ENCODE peak calls at places on chromosomes 11 and 22, in four cellular contexts. O, M, F and Q are unnamed samples.

GRCh38 chr22:27654536-27655445 is 146.8 kb downstream of the MN1 start:
- DNase-seq in M (no peak), O (peak), F (no peak), Q (no peak)

GRCh38 chr22:25655536-25655935 is 86.5 kb upstream of the MYO18B start:
- DNase-seq in M (no peak), F (no peak), O (no peak), Q (no peak)

GRCh38 chr11:10412266-10412665 is 42.8 kb upstream of the AMPD3 start:
- DNase-seq in M (no peak), F (no peak), O (no peak), Q (no peak)

GRCh38 chr11:132402056-132402684 is 1031.8 kb downstream of the NTM start:
- DNase-seq in O (peak), M (peak), F (no peak), Q (no peak)

GRCh38 chr22:20159088-20159487 is 8.2 kb upstream of the CCDC188 start:
- DNase-seq in O (peak), M (no peak), F (peak), Q (no peak)

GRCh38 chr22:38415561-38416321 is 39.3 kb downstream of the KCNJ4 start:
- DNase-seq in F (no peak), M (no peak), O (peak), Q (no peak)

GRCh38 chr11:20669833-20670684 is 673 bp downstream of the NELL1 start:
- DNase-seq in M (no peak), O (peak), F (no peak), Q (no peak)

GRCh38 chr11:59158206-59159068 is 13.5 kb upstream of the DTX4 start:
- DNase-seq in M (no peak), O (peak), F (peak), Q (peak)

GRCh38 chr11:14907411-14908213 is 15.6 kb upstream of the CYP2R1 start:
- DNase-seq in O (peak), F (peak), M (no peak), Q (peak)

GRCh38 chr11:106088896-106089295 is 11.4 kb downstream of the AASDHPPT start:
- DNase-seq in F (no peak), O (no peak), M (no peak), Q (no peak)

GRCh38 chr11:37973926-37974325 is 1375.9 kb upstream of the RAG2 start:
- DNase-seq in F (no peak), O (no peak), M (no peak), Q (no peak)

GRCh38 chr22:28938286-28938833 is 55.0 kb downstream of the ZNRF3 start:
- DNase-seq in F (no peak), M (no peak), O (no peak), Q (no peak)

GRCh38 chr11:93700830-93701229 is 39.3 kb downstream of the CEP295 start:
- DNase-seq in F (no peak), M (no peak), O (no peak), Q (no peak)

GRCh38 chr22:30782613-30783012 is 87.9 kb downstream of the OSBP2 start:
- DNase-seq in F (no peak), O (no peak), M (no peak), Q (peak)

GRCh38 chr11:45180888-45181594 is 34.6 kb downstream of the PRDM11 start:
- DNase-seq in F (peak), M (no peak), O (no peak), Q (no peak)

GRCh38 chr11:10329935-10330334 is 25.1 kb downstream of the ADM start:
- DNase-seq in M (no peak), F (no peak), O (no peak), Q (no peak)

GRCh38 chr11:118224512-118225180 is at the start of gene JAML:
- DNase-seq in M (no peak), O (no peak), F (no peak), Q (no peak)

GRCh38 chr11:11125618-11126017 is 227.4 kb downstream of the CSNK2A3 start:
- DNase-seq in O (no peak), F (no peak), M (no peak), Q (no peak)

GRCh38 chr11:14411818-14412217 is 52.8 kb upstream of the RRAS2 start:
- DNase-seq in M (no peak), F (no peak), O (no peak), Q (no peak)

GRCh38 chr11:443542-444199 is 1.9 kb upstream of the ANO9 start:
- DNase-seq in F (no peak), M (no peak), O (no peak), Q (no peak)

GRCh38 chr22:44368611-44369010 is 55.9 kb upstream of the SHISAL1 start:
- DNase-seq in F (no peak), O (no peak), M (no peak), Q (no peak)

GRCh38 chr22:28817919-28818859 is 17.8 kb upstream of the XBP1 start:
- DNase-seq in F (no peak), O (no peak), M (no peak), Q (peak)

GRCh38 chr11:44931466-44931865 is 19.2 kb downstream of the TP53I11 start:
- DNase-seq in O (no peak), F (no peak), M (no peak), Q (no peak)

GRCh38 chr11:17538054-17538453 is 6.2 kb downstream of the USH1C start:
- DNase-seq in F (no peak), M (no peak), O (no peak), Q (no peak)

GRCh38 chr11:56876621-56877312 is 111.9 kb upstream of the OR5AK2 start:
- DNase-seq in M (no peak), F (no peak), O (no peak), Q (no peak)

GRCh38 chr11:115051938-115052590 is 373.7 kb downstream of the NXPE2 start:
- DNase-seq in O (no peak), M (no peak), F (no peak), Q (no peak)

GRCh38 chr11:47607380-47607779 is 13.2 kb upstream of the C1QTNF4 start:
- DNase-seq in M (no peak), O (no peak), F (no peak), Q (no peak)

GRCh38 chr22:30868663-30869385 is 99.8 kb downstream of the MORC2 start:
- DNase-seq in M (no peak), F (peak), O (no peak), Q (no peak)

GRCh38 chr11:123653405-123653996 is 923 bp downstream of the SCN3B start:
- DNase-seq in F (no peak), O (no peak), M (no peak), Q (no peak)

GRCh38 chr11:11966826-11967668 is 41.4 kb downstream of the DKK3 start:
- DNase-seq in O (peak), M (no peak), F (peak), Q (peak)

GRCh38 chr11:61999141-61999975 is 31.9 kb upstream of the FTH1 start:
- DNase-seq in O (no peak), F (no peak), M (no peak), Q (peak)

GRCh38 chr22:40040927-40041326 is 46.2 kb downstream of the FAM83F start:
- DNase-seq in O (no peak), M (no peak), F (peak), Q (no peak)

GRCh38 chr11:128627666-128628342 is 40.4 kb upstream of the ETS1 start:
- DNase-seq in M (no peak), O (no peak), F (no peak), Q (no peak)

GRCh38 chr22:35622132-35622913 is 5.2 kb upstream of the MB start:
- DNase-seq in M (no peak), F (no peak), O (peak), Q (no peak)

GRCh38 chr11:43518407-43519165 is 159.9 kb downstream of the TTC17 start:
- DNase-seq in F (no peak), O (no peak), M (no peak), Q (no peak)

GRCh38 chr11:43516316-43516820 is 157.6 kb downstream of the TTC17 start:
- DNase-seq in M (no peak), O (peak), F (no peak), Q (no peak)

GRCh38 chr11:43517518-43517917 is 158.8 kb downstream of the TTC17 start:
- DNase-seq in M (no peak), F (no peak), O (no peak), Q (no peak)

GRCh38 chr11:43511959-43512358 is 153.2 kb downstream of the TTC17 start:
- DNase-seq in O (no peak), F (no peak), M (no peak), Q (no peak)

DNA sequence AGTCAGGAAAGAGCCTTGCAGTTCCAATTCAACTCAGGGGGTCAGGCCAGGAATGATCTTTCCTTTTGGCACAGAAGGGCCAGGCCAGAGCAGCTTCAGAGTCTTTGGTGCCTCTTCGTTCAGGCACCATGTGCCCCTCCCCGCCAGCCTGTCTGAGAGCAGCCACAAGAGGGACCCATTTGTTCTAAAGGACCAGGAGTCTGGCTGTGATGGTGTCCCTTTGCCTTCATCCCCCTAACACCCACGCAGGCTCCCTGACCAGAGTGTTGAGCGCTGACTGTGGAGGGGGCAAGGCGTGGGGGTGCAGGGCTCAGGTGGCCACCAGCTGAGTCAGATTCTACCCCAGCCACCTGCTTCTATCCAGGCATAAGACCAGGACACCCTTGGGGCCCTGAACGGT is 156.4 kb downstream of the TTC17 start:
- DNase-seq in F (peak), O (peak), M (no peak), Q (peak)
- TF ChIP-seq MAX in F (no peak), O (no peak), M (no peak), Q (no peak)

GRCh38 chr11:65491614-65492386 is 7.0 kb upstream of the MALAT1 start:
- DNase-seq in O (peak), F (peak), M (no peak), Q (no peak)
- TF ChIP-seq ETV6 in O (no peak), F (no peak), M (no peak), Q (no peak)

DNA sequence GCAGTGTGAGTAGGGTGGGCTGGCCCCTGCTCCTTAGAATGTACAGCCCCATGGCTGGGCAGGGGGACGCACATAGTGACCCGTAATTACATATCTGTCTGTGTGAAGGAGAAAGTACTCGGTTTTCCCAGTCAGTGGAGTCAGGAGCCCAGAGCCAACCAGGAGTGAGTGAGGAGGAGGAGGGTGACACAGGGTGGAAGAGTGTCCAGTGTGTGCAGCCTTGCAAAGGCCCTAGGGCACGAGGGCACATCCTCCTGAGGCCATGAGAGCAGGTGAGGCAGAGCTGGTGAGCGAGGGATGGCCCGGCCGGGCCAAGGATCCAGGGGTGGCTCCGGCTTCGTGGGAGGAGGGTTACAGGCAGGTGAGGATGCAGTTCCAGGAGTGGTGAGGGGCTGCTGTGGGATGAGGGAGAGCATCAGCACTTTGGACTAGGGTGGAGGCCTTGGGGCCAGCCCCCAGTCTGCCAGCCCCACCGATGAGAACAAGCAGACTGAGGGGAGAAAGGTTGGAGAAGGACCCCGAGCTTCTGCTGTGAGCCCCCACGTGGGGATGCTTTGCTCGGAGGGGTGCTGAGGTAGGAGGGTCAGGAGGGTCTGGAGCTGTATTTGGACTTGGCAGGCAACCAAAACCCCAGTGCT is 91.7 kb downstream of the CDKN1C start:
- DNase-seq in F (no peak), M (no peak), O (peak), Q (no peak)
- TF ChIP-seq CREM in F (no peak), M (no peak), O (no peak), Q (no peak)

DNA sequence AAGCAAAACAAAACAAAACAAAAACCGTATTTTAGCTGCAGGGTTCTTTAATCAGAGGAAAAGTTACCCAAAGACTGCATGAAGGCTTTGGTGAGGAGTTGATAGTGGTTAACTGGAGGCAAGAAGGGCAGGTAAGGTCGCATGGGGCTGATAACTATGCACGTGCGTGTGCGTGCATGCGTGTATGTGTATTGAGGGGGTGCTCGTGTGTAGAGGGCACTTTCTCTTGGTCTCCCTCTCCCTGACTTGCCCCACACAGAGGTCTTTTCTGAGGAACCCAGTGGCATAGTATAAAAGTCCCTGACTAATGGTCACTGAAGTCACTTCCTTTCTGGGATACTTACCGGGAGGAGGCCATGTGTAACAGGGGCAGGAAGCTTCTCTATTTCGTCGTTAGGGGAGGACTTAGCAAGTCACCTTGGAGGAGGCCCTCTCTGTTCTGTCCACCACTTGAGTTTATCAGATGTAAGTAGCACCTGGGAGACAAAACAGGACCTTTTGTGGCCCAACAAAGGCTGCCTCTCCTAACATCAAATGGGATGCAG is 20.1 kb upstream of the FCHSD2 start:
- DNase-seq in F (no peak), M (no peak), O (no peak), Q (no peak)
- TF ChIP-seq MAX in F (peak), M (no peak), O (no peak), Q (no peak)

GRCh38 chr22:49790912-49791311 is 36.8 kb downstream of the BRD1 start:
- DNase-seq in F (no peak), O (no peak), M (no peak), Q (no peak)

GRCh38 chr22:49787861-49788260 is 39.8 kb downstream of the BRD1 start:
- DNase-seq in F (no peak), M (no peak), O (no peak), Q (no peak)

GRCh38 chr22:49789289-49790141 is 38.2 kb downstream of the BRD1 start:
- DNase-seq in M (no peak), O (no peak), F (no peak), Q (peak)

GRCh38 chr22:49786976-49787843 is 40.5 kb downstream of the BRD1 start:
- DNase-seq in O (no peak), M (no peak), F (no peak), Q (no peak)

GRCh38 chr22:49788492-49788891 is 39.2 kb downstream of the BRD1 start:
- DNase-seq in F (no peak), M (no peak), O (no peak), Q (no peak)
- TF ChIP-seq ETV6 in F (no peak), M (no peak), O (no peak), Q (no peak)

GRCh38 chr11:121253951-121254350 is 38.6 kb upstream of the SC5D start:
- DNase-seq in M (no peak), O (no peak), F (no peak), Q (no peak)
- TF ChIP-seq CREM in M (no peak), O (no peak), F (no peak), Q (no peak)

GRCh38 chr11:33980896-33981295 is 70.6 kb upstream of the CAPRIN1 start:
- DNase-seq in M (no peak), O (no peak), F (no peak), Q (no peak)

GRCh38 chr11:33978376-33978775 is 73.2 kb upstream of the CAPRIN1 start:
- DNase-seq in O (no peak), M (no peak), F (no peak), Q (no peak)

GRCh38 chr11:33977676-33978075 is 73.9 kb upstream of the CAPRIN1 start:
- DNase-seq in M (no peak), O (no peak), F (no peak), Q (no peak)

GRCh38 chr11:33970984-33971466 is 79.1 kb upstream of the LMO2 start:
- DNase-seq in O (peak), M (no peak), F (peak), Q (peak)

DNA sequence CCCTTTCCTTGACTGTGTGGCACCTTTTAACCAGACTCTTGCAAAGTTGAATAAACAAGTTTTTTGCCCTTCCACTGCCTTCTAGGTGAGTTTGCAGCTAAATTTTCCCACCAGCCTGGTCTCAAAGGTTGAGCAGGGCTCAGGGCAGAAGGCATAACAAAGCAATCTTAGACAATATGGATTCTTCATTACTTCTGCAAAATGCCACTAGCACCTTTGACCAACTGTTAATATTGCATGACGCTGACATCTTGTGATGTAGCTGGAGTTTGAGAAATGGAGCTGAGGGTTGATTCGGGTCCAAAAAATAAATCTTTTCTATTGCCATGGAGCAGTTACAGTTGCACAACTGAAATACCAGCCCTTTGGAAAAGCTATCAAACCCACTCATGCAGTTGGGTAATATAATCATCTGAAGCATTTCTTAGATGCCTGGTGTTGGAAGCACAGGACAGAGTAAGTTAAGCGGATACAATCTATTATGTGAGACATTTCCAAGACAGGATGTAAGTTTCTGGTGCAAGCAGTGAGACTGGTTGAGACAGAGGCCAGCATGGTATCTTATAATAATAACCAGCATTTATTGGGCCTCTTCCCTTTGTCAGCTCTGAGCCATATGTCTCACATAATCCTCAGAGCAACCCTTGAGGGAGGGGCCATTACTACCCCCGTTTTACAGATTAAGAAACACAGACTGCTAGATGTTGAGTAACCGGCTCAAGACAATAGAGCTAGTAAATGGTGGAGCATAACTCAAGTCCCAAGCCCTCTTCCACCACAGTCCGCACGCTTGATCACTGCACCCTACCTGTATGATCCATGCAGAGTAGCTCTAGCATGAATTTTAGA is 75.0 kb upstream of the CAPRIN1 start:
- DNase-seq in F (no peak), M (no peak), O (no peak), Q (no peak)
- TF ChIP-seq MAX in F (no peak), M (no peak), O (no peak), Q (no peak)

GRCh38 chr11:16418698-16419097 is 62.4 kb upstream of the SOX6 start:
- DNase-seq in F (no peak), M (no peak), O (no peak), Q (no peak)
- TF ChIP-seq ETV6 in F (no peak), M (no peak), O (no peak), Q (no peak)

DNA sequence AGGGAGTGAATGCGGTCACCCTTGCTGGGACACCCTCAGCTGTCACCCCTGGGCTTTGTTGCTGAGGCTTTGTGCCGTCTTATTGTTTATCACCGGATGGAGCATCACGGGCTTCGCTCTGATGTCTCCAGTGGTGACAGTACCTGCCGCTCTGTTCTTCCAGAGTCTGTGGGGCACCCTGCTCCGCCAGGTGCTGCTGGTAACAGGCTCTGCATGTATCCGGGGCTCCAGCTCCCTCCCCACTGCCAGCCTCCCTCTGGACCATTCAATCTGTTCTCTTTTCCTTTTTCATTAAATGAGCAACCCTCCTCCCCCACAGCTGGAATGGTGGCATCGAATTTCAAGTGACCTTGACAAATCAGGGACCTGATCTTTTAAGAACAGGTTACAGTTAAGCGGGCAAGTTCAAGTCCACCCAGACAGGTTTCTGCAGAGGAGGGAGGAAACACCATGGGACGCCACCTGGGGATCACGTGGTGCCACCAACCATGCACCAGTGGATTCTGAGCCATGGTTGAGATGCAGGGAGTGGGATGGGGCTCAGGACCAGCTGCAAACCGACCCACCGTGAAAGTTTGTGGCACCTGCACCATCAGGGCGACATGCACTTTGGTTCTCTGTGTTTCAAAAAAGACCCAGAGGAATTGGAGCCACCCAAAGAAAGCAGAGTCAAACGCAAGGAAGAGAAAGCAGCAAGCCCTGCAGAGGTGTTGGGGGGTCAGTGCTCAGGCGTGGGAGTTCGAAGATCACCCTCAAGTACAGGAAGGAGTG is 89.3 kb downstream of the BCR start:
- DNase-seq in F (peak), O (peak), M (no peak), Q (no peak)
- TF ChIP-seq CREM in F (no peak), O (no peak), M (no peak), Q (no peak)